ENCODE peak calls at places on chromosomes 5 and 9, in five cellular contexts. A is KBM-7, Z is right cardiac atrium, I is AG08396, F is astrocyte of the cerebellum. G is an unnamed sample.
A peak's percentile ranks its signal among the peaks of the same experiment; 100 is the strongest.

GRCh38 chr5:170597109-170597741 is 93.4 kb downstream of the KCNIP1 start:
- DNase-seq in A (no peak), F (no peak), Z (no peak), I (peak; percentile 45), G (no peak)

GRCh38 chr9:6272229-6272597 is 56.0 kb upstream of the TPD52L3 start:
- DNase-seq in A (no peak), Z (no peak), I (peak; percentile 70), F (no peak), G (no peak)

GRCh38 chr9:93569775-93570174 is 6.6 kb upstream of the PHF2 start:
- DNase-seq in A (peak; percentile 49), Z (no peak), I (no peak), F (no peak), G (no peak)

GRCh38 chr5:38695021-38695961 is 138.8 kb upstream of the LIFR start:
- DNase-seq in I (no peak), A (no peak), Z (no peak), F (no peak), G (no peak)

GRCh38 chr9:126327016-126327749 is 554 bp downstream of the MVB12B start:
- DNase-seq in F (no peak), I (no peak), Z (no peak), A (no peak), G (no peak)

GRCh38 chr5:96997265-96997859 is 61.5 kb downstream of the LNPEP start:
- DNase-seq in F (peak; percentile 57), I (peak; percentile 9), A (peak; percentile 40), Z (no peak), G (no peak)

GRCh38 chr9:133855802-133856592 is 117.8 kb upstream of the SARDH start:
- DNase-seq in F (peak; percentile 8), I (peak; percentile 61), Z (peak; percentile 76), A (peak; percentile 41), G (no peak)

GRCh38 chr9:74645007-74645639 is 148.0 kb downstream of the RORB start:
- DNase-seq in I (peak; percentile 13), Z (no peak), F (no peak), A (peak; percentile 24), G (no peak)

GRCh38 chr5:68710514-68710913 is 383.3 kb upstream of the SLC30A5 start:
- DNase-seq in F (no peak), A (no peak), Z (no peak), I (no peak), G (no peak)

GRCh38 chr9:136052991-136053756 is 41.9 kb downstream of the NACC2 start:
- DNase-seq in Z (peak; percentile 67), F (no peak), I (no peak), A (no peak), G (no peak)

GRCh38 chr5:9348296-9348996 is 197.4 kb downstream of the SEMA5A start:
- DNase-seq in A (no peak), F (peak; percentile 78), Z (no peak), I (peak; percentile 48), G (no peak)